ENCODE peak calls at places on chromosomes 4 and X, in six cellular contexts. Q, I, A, W, Z and V are unnamed samples.

GRCh38 chr4:152537881-152538280 is 2.0 kb upstream of the FBXW7 start:
- DNase-seq in A (peak; percentile 17), I (no peak), W (no peak), Z (no peak), Q (no peak), V (no peak)

GRCh38 chr4:186137193-186137792 is 32.8 kb downstream of the FAM149A start:
- DNase-seq in Q (no peak), Z (no peak), I (peak; percentile 45), A (no peak), W (no peak), V (no peak)

GRCh38 chr4:77220841-77221613 is 64.0 kb downstream of the CCNG2 start:
- DNase-seq in I (peak; percentile 51), Z (peak; percentile 49), A (no peak), W (peak; percentile 55), Q (no peak), V (no peak)

GRCh38 chrX:65644621-65645287 is 22.7 kb upstream of the MSN start:
- DNase-seq in I (peak; percentile 93), Z (peak; percentile 96), A (no peak), W (peak; percentile 87), Q (peak; percentile 75), V (no peak)

GRCh38 chr4:8351931-8352367 is 82.4 kb downstream of the HTRA3 start:
- DNase-seq in W (no peak), A (no peak), Q (peak; percentile 61), Z (no peak), I (peak; percentile 79), V (no peak)

GRCh38 chrX:47202877-47203276 is 9.2 kb downstream of the UBA1 start:
- DNase-seq in A (no peak), I (no peak), Z (no peak), W (no peak), Q (no peak), V (no peak)

GRCh38 chr4:57078685-57079521 is 31.3 kb downstream of the IGFBP7 start:
- DNase-seq in A (no peak), Z (no peak), I (peak; percentile 85), Q (no peak), W (peak; percentile 47), V (no peak)

GRCh38 chr4:121053601-121054143 is 18.7 kb downstream of the NDNF start:
- DNase-seq in W (peak; percentile 41), Z (no peak), I (peak; percentile 59), Q (no peak), A (no peak), V (no peak)

GRCh38 chr4:40149960-40150385 is 46.9 kb upstream of the RHOH start:
- DNase-seq in I (peak; percentile 75), Z (no peak), W (no peak), A (peak; percentile 89), Q (peak; percentile 68), V (peak; percentile 63)

GRCh38 chr4:11021348-11021747 is 336.8 kb upstream of the CLNK start:
- DNase-seq in W (no peak), I (no peak), Z (no peak), Q (no peak), A (no peak), V (no peak)

GRCh38 chr4:3361896-3362295 is 69.1 kb downstream of the RGS12 start:
- DNase-seq in Q (peak; percentile 7), W (no peak), Z (no peak), A (no peak), I (no peak), V (no peak)

GRCh38 chr4:147019061-147019460 is 73.4 kb upstream of the TTC29 start:
- DNase-seq in Z (peak; percentile 88), W (peak; percentile 77), I (peak; percentile 70), A (peak; percentile 59), Q (peak; percentile 24), V (no peak)

GRCh38 chrX:142549923-142550322 is 344.8 kb upstream of the MAGEC2 start:
- DNase-seq in I (no peak), W (no peak), A (no peak), Z (no peak), Q (no peak), V (no peak)

GRCh38 chrX:56219702-56220101 is 12.5 kb upstream of the KLF8 start:
- DNase-seq in I (no peak), Z (no peak), W (no peak), A (peak; percentile 7), Q (no peak), V (no peak)

GRCh38 chr4:81565137-81565870 is 93.6 kb upstream of the RASGEF1B start:
- DNase-seq in W (peak; percentile 90), Q (peak; percentile 55), I (peak; percentile 35), A (no peak), Z (peak; percentile 96), V (no peak)

GRCh38 chr4:186714006-186714675 is 9.5 kb downstream of the FAT1 start:
- DNase-seq in A (no peak), Z (no peak), Q (no peak), W (no peak), I (no peak), V (no peak)

GRCh38 chrX:87664381-87664780 is 146.8 kb downstream of the KLHL4 start:
- DNase-seq in W (no peak), I (peak; percentile 40), A (no peak), Q (no peak), Z (no peak), V (no peak)

GRCh38 chr4:47598320-47598719 is 113.2 kb downstream of the ATP10D start:
- DNase-seq in A (no peak), W (no peak), Q (no peak), I (no peak), Z (no peak), V (no peak)

GRCh38 chrX:39966186-39966585 is 131.6 kb downstream of the BCOR start:
- DNase-seq in I (no peak), A (no peak), Q (no peak), W (no peak), Z (no peak), V (no peak)

GRCh38 chr4:110532901-110533589 is 57.1 kb downstream of the ENPEP start:
- DNase-seq in Z (no peak), Q (no peak), A (no peak), W (no peak), I (peak; percentile 56), V (no peak)

GRCh38 chr4:169337510-169337909 is 66.8 kb upstream of the SH3RF1 start:
- DNase-seq in W (no peak), Q (no peak), Z (no peak), A (no peak), I (peak; percentile 93), V (no peak)